ENCODE peak calls at places on chromosomes 7 and 10, in nine cellular contexts. W is non-pigmented ciliary epithelial cell; C is left colon; A is activated CD8-positive, alpha-beta memory T cell treated with anti-CD3 and anti-CD28 coated beads for 24 hours; G is aorta; K is NCI-H1105 treated with DMSO at 0.1 percent for 48 hours; T is heart right ventricle; I is AML-193; N is renal cortical epithelial cell. H is an unnamed sample.

GRCh38 chr10:33187427-33187999 is 147.0 kb downstream of the NRP1 start:
- DNase-seq in W (no peak), C (no peak), A (no peak), G (no peak), K (no peak), T (no peak), I (no peak), N (no peak), H (no peak)

GRCh38 chr10:5613481-5613880 is 52.9 kb downstream of the ASB13 start:
- DNase-seq in W (no peak), C (no peak), A (no peak), G (peak), K (no peak), T (no peak), I (no peak), N (no peak), H (no peak)

GRCh38 chr7:79709574-79710409 is 256.3 kb upstream of the MAGI2 start:
- DNase-seq in W (peak), C (peak), A (no peak), G (no peak), K (peak), T (no peak), I (no peak), N (peak), H (no peak)

GRCh38 chr7:117750612-117751563 is 122.4 kb downstream of the CTTNBP2 start:
- DNase-seq in W (peak), C (no peak), A (no peak), G (no peak), K (peak), T (no peak), I (peak), N (peak), H (no peak)

GRCh38 chr10:133308431-133309110 is at the start of the genes TUBGCP2 and ZNF511:
- DNase-seq in W (no peak), C (peak), A (peak), G (peak), K (peak), T (peak), I (peak), N (peak), H (peak)

GRCh38 chr7:13476881-13477444 is 512.5 kb downstream of the ETV1 start:
- DNase-seq in W (no peak), C (no peak), A (no peak), G (no peak), K (no peak), T (no peak), I (no peak), N (peak), H (no peak)

GRCh38 chr7:105578496-105578895 is 2.8 kb downstream of the EFCAB10 start:
- DNase-seq in W (no peak), C (no peak), A (no peak), G (no peak), K (no peak), T (no peak), I (no peak), N (no peak), H (no peak)

GRCh38 chr7:17130281-17131059 is 168.0 kb upstream of the AHR start:
- DNase-seq in W (peak), C (no peak), A (no peak), G (no peak), K (no peak), T (no peak), I (no peak), N (peak), H (no peak)

GRCh38 chr10:65394898-65395297 is 1530.9 kb upstream of the LRRTM3 start:
- DNase-seq in W (peak), C (no peak), A (no peak), G (no peak), K (no peak), T (no peak), I (no peak), N (peak), H (no peak)

GRCh38 chr7:135509589-135509838 is 388 bp downstream of the CNOT4 start:
- DNase-seq in W (no peak), C (no peak), A (no peak), G (no peak), K (no peak), T (no peak), I (no peak), N (no peak), H (no peak)

GRCh38 chr7:126715076-126715475 is 537.7 kb downstream of the GRM8 start:
- DNase-seq in W (no peak), C (no peak), A (no peak), G (no peak), K (peak), T (no peak), I (no peak), N (no peak), H (no peak)

GRCh38 chr10:4701016-4701415 is 125.0 kb upstream of the AKR1E2 start:
- DNase-seq in W (no peak), C (no peak), A (no peak), G (no peak), K (no peak), T (no peak), I (no peak), N (no peak), H (no peak)

GRCh38 chr7:74604326-74605020 is 53.0 kb upstream of the GTF2I start:
- DNase-seq in W (no peak), C (peak), A (no peak), G (peak), K (peak), T (no peak), I (no peak), N (no peak), H (peak)

GRCh38 chr10:131810036-131810804 is 90.6 kb upstream of the PPP2R2D start:
- DNase-seq in W (no peak), C (no peak), A (no peak), G (peak), K (no peak), T (no peak), I (no peak), N (no peak), H (no peak)

GRCh38 chr10:58712982-58713381 is 200.3 kb downstream of the BICC1 start:
- DNase-seq in W (no peak), C (no peak), A (no peak), G (no peak), K (no peak), T (no peak), I (no peak), N (no peak), H (no peak)

GRCh38 chr10:97572214-97572989 is at the start of gene ANKRD2:
- DNase-seq in W (no peak), C (peak), A (peak), G (peak), K (no peak), T (peak), I (peak), N (peak), H (peak)

GRCh38 chr10:78755075-78755695 is 313.6 kb upstream of the ZMIZ1 start:
- DNase-seq in W (no peak), C (no peak), A (no peak), G (peak), K (no peak), T (no peak), I (no peak), N (no peak), H (no peak)

GRCh38 chr10:6729071-6729773 is 149.1 kb upstream of the PRKCQ start:
- DNase-seq in W (no peak), C (no peak), A (no peak), G (no peak), K (no peak), T (no peak), I (no peak), N (peak), H (no peak)

GRCh38 chr10:93124580-93125318 is 51.1 kb downstream of the CYP26A1 start:
- DNase-seq in W (no peak), C (no peak), A (no peak), G (no peak), K (no peak), T (no peak), I (no peak), N (no peak), H (no peak)

GRCh38 chr10:130576427-130576826 is 440.2 kb downstream of the GLRX3 start:
- DNase-seq in W (no peak), C (no peak), A (no peak), G (no peak), K (no peak), T (no peak), I (no peak), N (no peak), H (no peak)

GRCh38 chr7:95473276-95473985 is 12.3 kb upstream of the ASB4 start:
- DNase-seq in W (no peak), C (no peak), A (no peak), G (no peak), K (peak), T (no peak), I (no peak), N (no peak), H (no peak)

GRCh38 chr10:1379601-1380000 is 323.4 kb downstream of the WDR37 start:
- DNase-seq in W (no peak), C (no peak), A (peak), G (no peak), K (no peak), T (no peak), I (no peak), N (no peak), H (no peak)

GRCh38 chr7:116911799-116912198 is 41.5 kb upstream of the ST7 start:
- DNase-seq in W (peak), C (no peak), A (no peak), G (no peak), K (no peak), T (no peak), I (no peak), N (no peak), H (no peak)

GRCh38 chr10:122051609-122052385 is 62.8 kb downstream of the TACC2 start:
- DNase-seq in W (no peak), C (peak), A (no peak), G (peak), K (no peak), T (peak), I (no peak), N (peak), H (peak)

H was measured in left cardiac atrium.